ENCODE peak calls at places on chromosomes 13 and 19, in five cellular contexts. U is adrenal gland, K is mucosa of descending colon, Z is pancreas, S is RWPE2. I is an unnamed sample. For H3K9me3, the result is how much of the 10 kb centered on the place peaks cover.

GRCh38 chr19:8473652-8474476 is 28.6 kb downstream of the PRAM1 start:
- DNase-seq in U (no peak), K (no peak), Z (no peak), S (no peak), I (peak)

GRCh38 chr13:40549500-40550094 is 116.8 kb downstream of the FOXO1 start:
- DNase-seq in U (no peak), K (no peak), Z (no peak), S (no peak), I (no peak)

GRCh38 chr13:93227906-93228801 is 1.5 kb downstream of the GPC6 start:
- DNase-seq in U (peak), K (peak), Z (peak), S (no peak), I (no peak)

GRCh38 chr19:17424743-17425365 is 5.0 kb downstream of the MVB12A start:
- DNase-seq in U (peak), K (peak), Z (peak), S (no peak), I (peak)

GRCh38 chr19:16343156-16343555 is 18.5 kb downstream of the KLF2 start:
- DNase-seq in U (no peak), K (no peak), Z (no peak), S (no peak), I (no peak)

GRCh38 chr13:25847635-25848616 is 203.9 kb downstream of the SHISA2 start:
- DNase-seq in U (peak), K (no peak), Z (no peak), S (no peak), I (peak)

GRCh38 chr13:68152414-68152813 is 922.3 kb upstream of the PCDH9 start:
- DNase-seq in U (no peak), K (no peak), Z (no peak), S (no peak), I (no peak)

GRCh38 chr13:92842145-92842544 is 384.5 kb upstream of the GPC6 start:
- DNase-seq in U (no peak), K (no peak), Z (no peak), S (no peak), I (no peak)

GRCh38 chr19:13095393-13095784 is 7.3 kb downstream of the LYL1 start:
- DNase-seq in U (no peak), K (no peak), Z (no peak), S (peak), I (no peak)

GRCh38 chr19:47641891-47642485 is 33.1 kb downstream of the BICRA start:
- DNase-seq in U (no peak), K (no peak), Z (no peak), S (no peak), I (no peak)

GRCh38 chr19:30870861-30871260 is 478.4 kb downstream of the TSHZ3 start:
- DNase-seq in U (peak), K (no peak), Z (no peak), S (no peak), I (no peak)

GRCh38 chr19:43847884-43848283 is 20.8 kb downstream of the ZNF283 start:
- DNase-seq in U (no peak), K (no peak), Z (no peak), S (no peak), I (no peak)

GRCh38 chr13:87331178-87331577 is 340.0 kb upstream of the SLITRK5 start:
- DNase-seq in U (peak), K (no peak), Z (no peak), S (peak), I (no peak)

GRCh38 chr13:44575741-44576395 is at the start of gene TSC22D1:
- DNase-seq in U (peak), K (peak), Z (peak), S (peak), I (peak)

GRCh38 chr19:807627-808175 is 10.4 kb downstream of the PTBP1 start:
- DNase-seq in U (no peak), K (no peak), Z (no peak), S (no peak), I (no peak)

GRCh38 chr13:57636811-57637210 is 5.3 kb downstream of the PCDH17 start:
- DNase-seq in U (no peak), K (no peak), Z (no peak), S (no peak), I (no peak)

GRCh38 chr13:30002577-30002976 is 152.2 kb upstream of the UBL3 start:
- DNase-seq in U (no peak), K (no peak), Z (no peak), S (no peak), I (no peak)
- H3K4me3 ChIP-seq in U (no peak), K (no peak), Z (no peak), S (no peak), I (no peak)

GRCh38 chr19:22622020-22622419 is 12.1 kb upstream of the ZNF492 start:
- DNase-seq in U (no peak), K (no peak), Z (no peak), S (no peak), I (peak)
- H3K9me3 ChIP-seq in U (under half), K (under half), Z (under half), S (under half), I (under half)

GRCh38 chr13:21240586-21240985 is 64.1 kb downstream of the MRPL57 start:
- DNase-seq in U (no peak), K (no peak), Z (no peak), S (no peak), I (no peak)
- H3K4me3 ChIP-seq in U (no peak), K (no peak), Z (no peak), S (no peak), I (no peak)

DNA sequence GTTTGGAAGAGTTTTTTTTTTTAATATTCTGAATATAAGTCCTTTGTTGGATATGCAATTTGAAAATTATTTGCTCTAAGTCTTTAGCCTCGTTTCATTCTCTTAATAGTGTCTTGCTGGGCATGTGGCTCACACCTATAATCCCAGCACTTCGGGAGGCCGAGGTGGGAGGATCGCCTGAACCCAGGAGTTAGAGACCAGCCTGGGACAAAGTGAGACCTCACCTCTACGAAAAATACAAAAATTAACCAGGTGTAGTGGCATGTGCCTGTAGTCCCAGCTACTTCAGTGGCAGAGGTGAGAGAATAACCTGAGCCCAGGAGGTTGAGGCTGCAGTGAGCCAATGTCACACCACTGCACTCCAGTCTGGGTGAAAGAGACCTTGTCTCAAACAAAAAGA is 87.3 kb upstream of the UBAC2 start:
- DNase-seq in U (no peak), K (no peak), Z (no peak), S (no peak), I (no peak)
- H3K9me3 ChIP-seq in U (under half), K (under half), Z (under half), S (under half), I (under half)

DNA sequence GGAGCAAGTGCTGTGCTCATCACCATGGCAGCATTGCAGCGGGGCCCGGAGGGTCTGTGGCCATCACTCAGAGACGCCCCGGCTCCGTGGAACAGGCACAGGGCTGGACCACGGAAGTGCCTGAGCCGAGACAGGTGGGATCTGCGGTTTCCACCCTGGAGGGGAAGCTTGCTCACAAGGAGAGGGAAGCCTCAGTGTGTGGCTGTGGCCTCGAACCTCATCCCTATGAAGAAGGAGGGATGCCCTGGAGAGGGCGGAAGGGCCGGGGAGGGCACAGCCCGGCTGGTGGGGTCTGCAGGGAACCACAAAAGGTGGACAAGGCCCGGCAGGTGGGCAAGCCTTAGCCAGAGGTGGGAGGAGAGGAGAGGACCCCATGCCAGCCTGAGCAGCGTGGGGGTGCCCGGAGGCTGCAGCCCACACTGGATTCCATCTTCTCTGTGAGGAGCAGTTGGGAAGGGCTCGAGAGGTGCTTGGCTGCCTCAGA is 30.4 kb upstream of the TMEM255B start:
- DNase-seq in U (no peak), K (peak), Z (no peak), S (no peak), I (no peak)
- H3K4me3 ChIP-seq in U (no peak), K (no peak), Z (no peak), S (no peak), I (no peak)

GRCh38 chr19:52453324-52454094 is at the start of gene ZNF578:
- DNase-seq in U (peak), K (peak), Z (peak), S (peak), I (peak)

GRCh38 chr19:52451241-52451640 is 2.1 kb upstream of the ZNF578 start:
- DNase-seq in U (no peak), K (no peak), Z (no peak), S (no peak), I (no peak)
- H3K9me3 ChIP-seq in U (under half), K (half or more), Z (under half), S (under half), I (under half)

GRCh38 chr13:29502391-29503008 is 93.0 kb downstream of the SLC7A1 start:
- DNase-seq in U (no peak), K (no peak), Z (no peak), S (no peak), I (no peak)
- H3K4me3 ChIP-seq in U (no peak), K (no peak), Z (no peak), S (no peak), I (no peak)

DNA sequence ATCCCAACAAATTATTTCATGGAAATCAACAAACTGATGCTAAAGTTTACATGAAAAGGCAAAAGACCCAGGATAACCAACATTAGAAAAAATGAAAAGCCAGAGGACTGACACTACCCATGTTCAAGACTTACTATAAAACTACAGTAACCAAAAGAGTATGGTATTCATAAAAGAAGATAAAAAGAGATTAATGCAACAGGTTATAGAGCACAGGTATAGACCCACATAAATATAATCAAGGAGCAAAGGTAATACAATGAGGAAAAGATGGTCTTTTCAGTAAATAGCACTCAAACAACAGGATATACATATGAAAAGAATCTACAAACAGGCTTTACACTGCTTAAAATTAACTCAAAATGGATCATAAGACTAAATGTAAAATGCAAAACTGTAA is 1342.7 kb downstream of the UQCRFS1 start:
- DNase-seq in U (no peak), K (no peak), Z (no peak), S (no peak), I (no peak)
- H3K9me3 ChIP-seq in U (under half), K (under half), Z (under half), S (under half), I (under half)